ENCODE peak calls at places on chromosomes 11 and 22, in eight cellular contexts. One of them, this sample, is unnamed.

GRCh38 chr11:10366568-10367331 is 61.9 kb downstream of the ADM start:
- DNase-seq in stimulated activated CD4-positive, alpha-beta T cell treated with anti-CD3 and anti-CD28 coated beads, Interleukin-1b, Interleukin-23, amount 100 ng/mL, for 48 hours: peak; percentile 72
- DNase-seq in esophagus muscularis mucosa: peak; percentile 96
- DNase-seq in amniotic stem cell: peak; percentile 82
- DNase-seq in posterior cingulate gyrus: no peak
- DNase-seq in EH: peak; percentile 91
- DNase-seq in MCF 10A: peak; percentile 89
- DNase-seq in Calu3: peak; percentile 88
- DNase-seq in this sample: peak; percentile 86

GRCh38 chr11:131622193-131622592 is 251.8 kb downstream of the NTM start:
- DNase-seq in stimulated activated CD4-positive, alpha-beta T cell treated with anti-CD3 and anti-CD28 coated beads, Interleukin-1b, Interleukin-23, amount 100 ng/mL, for 48 hours: no peak
- DNase-seq in esophagus muscularis mucosa: no peak
- DNase-seq in amniotic stem cell: no peak
- DNase-seq in posterior cingulate gyrus: peak; percentile 82
- DNase-seq in EH: no peak
- DNase-seq in MCF 10A: no peak
- DNase-seq in Calu3: no peak
- DNase-seq in this sample: no peak

GRCh38 chr22:30328466-30329049 is 1.8 kb upstream of the TBC1D10A start:
- DNase-seq in stimulated activated CD4-positive, alpha-beta T cell treated with anti-CD3 and anti-CD28 coated beads, Interleukin-1b, Interleukin-23, amount 100 ng/mL, for 48 hours: no peak
- DNase-seq in esophagus muscularis mucosa: no peak
- DNase-seq in amniotic stem cell: no peak
- DNase-seq in posterior cingulate gyrus: peak; percentile 13
- DNase-seq in EH: peak; percentile 67
- DNase-seq in MCF 10A: no peak
- DNase-seq in Calu3: no peak
- DNase-seq in this sample: peak; percentile 51

GRCh38 chr11:18384157-18384641 is 10.2 kb upstream of the LDHA start:
- DNase-seq in stimulated activated CD4-positive, alpha-beta T cell treated with anti-CD3 and anti-CD28 coated beads, Interleukin-1b, Interleukin-23, amount 100 ng/mL, for 48 hours: peak; percentile 10
- DNase-seq in esophagus muscularis mucosa: no peak
- DNase-seq in amniotic stem cell: no peak
- DNase-seq in posterior cingulate gyrus: no peak
- DNase-seq in EH: peak; percentile 96
- DNase-seq in MCF 10A: peak; percentile 95
- DNase-seq in Calu3: peak; percentile 66
- DNase-seq in this sample: peak; percentile 77

GRCh38 chr22:37019309-37020191 is at the start of the genes MPST and TST:
- DNase-seq in stimulated activated CD4-positive, alpha-beta T cell treated with anti-CD3 and anti-CD28 coated beads, Interleukin-1b, Interleukin-23, amount 100 ng/mL, for 48 hours: peak; percentile 18
- DNase-seq in esophagus muscularis mucosa: no peak
- DNase-seq in amniotic stem cell: peak; percentile 54
- DNase-seq in posterior cingulate gyrus: peak; percentile 94
- DNase-seq in EH: peak; percentile 75
- DNase-seq in MCF 10A: peak; percentile 62
- DNase-seq in Calu3: peak; percentile 75
- DNase-seq in this sample: peak; percentile 90

GRCh38 chr22:21457023-21457787 is 10.0 kb upstream of the TMEM191C start:
- DNase-seq in stimulated activated CD4-positive, alpha-beta T cell treated with anti-CD3 and anti-CD28 coated beads, Interleukin-1b, Interleukin-23, amount 100 ng/mL, for 48 hours: no peak
- DNase-seq in esophagus muscularis mucosa: no peak
- DNase-seq in amniotic stem cell: no peak
- DNase-seq in posterior cingulate gyrus: peak; percentile 55
- DNase-seq in EH: no peak
- DNase-seq in MCF 10A: peak; percentile 43
- DNase-seq in Calu3: no peak
- DNase-seq in this sample: no peak

GRCh38 chr11:45180158-45180887 is 33.9 kb downstream of the PRDM11 start:
- DNase-seq in stimulated activated CD4-positive, alpha-beta T cell treated with anti-CD3 and anti-CD28 coated beads, Interleukin-1b, Interleukin-23, amount 100 ng/mL, for 48 hours: no peak
- DNase-seq in esophagus muscularis mucosa: no peak
- DNase-seq in amniotic stem cell: peak; percentile 59
- DNase-seq in posterior cingulate gyrus: no peak
- DNase-seq in EH: peak; percentile 58
- DNase-seq in MCF 10A: peak; percentile 48
- DNase-seq in Calu3: peak; percentile 81
- DNase-seq in this sample: peak; percentile 87

GRCh38 chr11:107563702-107564101 is 1.8 kb downstream of the ALKBH8 start:
- DNase-seq in stimulated activated CD4-positive, alpha-beta T cell treated with anti-CD3 and anti-CD28 coated beads, Interleukin-1b, Interleukin-23, amount 100 ng/mL, for 48 hours: no peak
- DNase-seq in esophagus muscularis mucosa: no peak
- DNase-seq in amniotic stem cell: no peak
- DNase-seq in posterior cingulate gyrus: no peak
- DNase-seq in EH: peak; percentile 74
- DNase-seq in MCF 10A: peak; percentile 57
- DNase-seq in Calu3: peak; percentile 28
- DNase-seq in this sample: peak; percentile 71

GRCh38 chr22:46336119-46337078 is 885 bp downstream of the TRMU start:
- DNase-seq in stimulated activated CD4-positive, alpha-beta T cell treated with anti-CD3 and anti-CD28 coated beads, Interleukin-1b, Interleukin-23, amount 100 ng/mL, for 48 hours: peak; percentile 27
- DNase-seq in esophagus muscularis mucosa: no peak
- DNase-seq in amniotic stem cell: no peak
- DNase-seq in posterior cingulate gyrus: peak; percentile 86
- DNase-seq in EH: peak; percentile 37
- DNase-seq in MCF 10A: peak; percentile 24
- DNase-seq in Calu3: no peak
- DNase-seq in this sample: peak; percentile 44

GRCh38 chr11:65503606-65503922 is 4.7 kb downstream of the MALAT1 start:
- DNase-seq in stimulated activated CD4-positive, alpha-beta T cell treated with anti-CD3 and anti-CD28 coated beads, Interleukin-1b, Interleukin-23, amount 100 ng/mL, for 48 hours: no peak
- DNase-seq in esophagus muscularis mucosa: no peak
- DNase-seq in amniotic stem cell: no peak
- DNase-seq in posterior cingulate gyrus: no peak
- DNase-seq in EH: peak; percentile 41
- DNase-seq in MCF 10A: no peak
- DNase-seq in Calu3: no peak
- DNase-seq in this sample: peak; percentile 50

GRCh38 chr11:102810943-102811528 is 13.1 kb upstream of the MMP1 start:
- DNase-seq in stimulated activated CD4-positive, alpha-beta T cell treated with anti-CD3 and anti-CD28 coated beads, Interleukin-1b, Interleukin-23, amount 100 ng/mL, for 48 hours: no peak
- DNase-seq in esophagus muscularis mucosa: no peak
- DNase-seq in amniotic stem cell: no peak
- DNase-seq in posterior cingulate gyrus: no peak
- DNase-seq in EH: peak; percentile 50
- DNase-seq in MCF 10A: peak; percentile 55
- DNase-seq in Calu3: no peak
- DNase-seq in this sample: peak; percentile 55

GRCh38 chr11:101848262-101848661 is 66.5 kb upstream of the CEP126 start:
- DNase-seq in stimulated activated CD4-positive, alpha-beta T cell treated with anti-CD3 and anti-CD28 coated beads, Interleukin-1b, Interleukin-23, amount 100 ng/mL, for 48 hours: no peak
- DNase-seq in esophagus muscularis mucosa: no peak
- DNase-seq in amniotic stem cell: peak; percentile 12
- DNase-seq in posterior cingulate gyrus: no peak
- DNase-seq in EH: peak; percentile 37
- DNase-seq in MCF 10A: peak; percentile 43
- DNase-seq in Calu3: no peak
- DNase-seq in this sample: peak; percentile 30

GRCh38 chr11:8098879-8099278 is 17.9 kb downstream of the TUB start:
- DNase-seq in stimulated activated CD4-positive, alpha-beta T cell treated with anti-CD3 and anti-CD28 coated beads, Interleukin-1b, Interleukin-23, amount 100 ng/mL, for 48 hours: no peak
- DNase-seq in esophagus muscularis mucosa: no peak
- DNase-seq in amniotic stem cell: no peak
- DNase-seq in posterior cingulate gyrus: no peak
- DNase-seq in EH: peak; percentile 48
- DNase-seq in MCF 10A: no peak
- DNase-seq in Calu3: no peak
- DNase-seq in this sample: no peak

GRCh38 chr11:57325735-57326048 is 940 bp upstream of the TNKS1BP1 start:
- DNase-seq in stimulated activated CD4-positive, alpha-beta T cell treated with anti-CD3 and anti-CD28 coated beads, Interleukin-1b, Interleukin-23, amount 100 ng/mL, for 48 hours: no peak
- DNase-seq in esophagus muscularis mucosa: no peak
- DNase-seq in amniotic stem cell: no peak
- DNase-seq in posterior cingulate gyrus: no peak
- DNase-seq in EH: no peak
- DNase-seq in MCF 10A: no peak
- DNase-seq in Calu3: no peak
- DNase-seq in this sample: no peak

GRCh38 chr11:83007909-83008580 is 63.7 kb downstream of the RAB30 start:
- DNase-seq in stimulated activated CD4-positive, alpha-beta T cell treated with anti-CD3 and anti-CD28 coated beads, Interleukin-1b, Interleukin-23, amount 100 ng/mL, for 48 hours: no peak
- DNase-seq in esophagus muscularis mucosa: no peak
- DNase-seq in amniotic stem cell: no peak
- DNase-seq in posterior cingulate gyrus: no peak
- DNase-seq in EH: no peak
- DNase-seq in MCF 10A: no peak
- DNase-seq in Calu3: peak; percentile 6
- DNase-seq in this sample: no peak

GRCh38 chr11:93529707-93530467 is 13.3 kb downstream of the SMCO4 start:
- DNase-seq in stimulated activated CD4-positive, alpha-beta T cell treated with anti-CD3 and anti-CD28 coated beads, Interleukin-1b, Interleukin-23, amount 100 ng/mL, for 48 hours: no peak
- DNase-seq in esophagus muscularis mucosa: no peak
- DNase-seq in amniotic stem cell: no peak
- DNase-seq in posterior cingulate gyrus: no peak
- DNase-seq in EH: peak; percentile 18
- DNase-seq in MCF 10A: no peak
- DNase-seq in Calu3: no peak
- DNase-seq in this sample: peak; percentile 22

GRCh38 chr11:73980001-73980960 is 2.4 kb downstream of the UCP2 start:
- DNase-seq in stimulated activated CD4-positive, alpha-beta T cell treated with anti-CD3 and anti-CD28 coated beads, Interleukin-1b, Interleukin-23, amount 100 ng/mL, for 48 hours: peak; percentile 76
- DNase-seq in esophagus muscularis mucosa: no peak
- DNase-seq in amniotic stem cell: no peak
- DNase-seq in posterior cingulate gyrus: peak; percentile 61
- DNase-seq in EH: peak; percentile 52
- DNase-seq in MCF 10A: no peak
- DNase-seq in Calu3: peak; percentile 28
- DNase-seq in this sample: no peak

GRCh38 chr11:44597358-44598009 is 32.0 kb downstream of the CD82 start:
- DNase-seq in stimulated activated CD4-positive, alpha-beta T cell treated with anti-CD3 and anti-CD28 coated beads, Interleukin-1b, Interleukin-23, amount 100 ng/mL, for 48 hours: no peak
- DNase-seq in esophagus muscularis mucosa: no peak
- DNase-seq in amniotic stem cell: no peak
- DNase-seq in posterior cingulate gyrus: no peak
- DNase-seq in EH: no peak
- DNase-seq in MCF 10A: no peak
- DNase-seq in Calu3: no peak
- DNase-seq in this sample: no peak

GRCh38 chr11:58856806-58857205 is 12.3 kb upstream of the GLYATL2 start:
- DNase-seq in stimulated activated CD4-positive, alpha-beta T cell treated with anti-CD3 and anti-CD28 coated beads, Interleukin-1b, Interleukin-23, amount 100 ng/mL, for 48 hours: no peak
- DNase-seq in esophagus muscularis mucosa: no peak
- DNase-seq in amniotic stem cell: no peak
- DNase-seq in posterior cingulate gyrus: no peak
- DNase-seq in EH: no peak
- DNase-seq in MCF 10A: no peak
- DNase-seq in Calu3: no peak
- DNase-seq in this sample: no peak

GRCh38 chr22:44261861-44262595 is 50.7 kb downstream of the SHISAL1 start:
- DNase-seq in stimulated activated CD4-positive, alpha-beta T cell treated with anti-CD3 and anti-CD28 coated beads, Interleukin-1b, Interleukin-23, amount 100 ng/mL, for 48 hours: no peak
- DNase-seq in esophagus muscularis mucosa: no peak
- DNase-seq in amniotic stem cell: no peak
- DNase-seq in posterior cingulate gyrus: no peak
- DNase-seq in EH: no peak
- DNase-seq in MCF 10A: no peak
- DNase-seq in Calu3: no peak
- DNase-seq in this sample: no peak

GRCh38 chr11:71311928-71312510 is 59.6 kb upstream of the SHANK2 start:
- DNase-seq in stimulated activated CD4-positive, alpha-beta T cell treated with anti-CD3 and anti-CD28 coated beads, Interleukin-1b, Interleukin-23, amount 100 ng/mL, for 48 hours: no peak
- DNase-seq in esophagus muscularis mucosa: peak; percentile 91
- DNase-seq in amniotic stem cell: no peak
- DNase-seq in posterior cingulate gyrus: no peak
- DNase-seq in EH: no peak
- DNase-seq in MCF 10A: no peak
- DNase-seq in Calu3: no peak
- DNase-seq in this sample: no peak

GRCh38 chr11:7514099-7514725 is 413 bp downstream of the PPFIBP2 start:
- DNase-seq in stimulated activated CD4-positive, alpha-beta T cell treated with anti-CD3 and anti-CD28 coated beads, Interleukin-1b, Interleukin-23, amount 100 ng/mL, for 48 hours: peak; percentile 22
- DNase-seq in esophagus muscularis mucosa: no peak
- DNase-seq in amniotic stem cell: no peak
- DNase-seq in posterior cingulate gyrus: peak; percentile 87
- DNase-seq in EH: no peak
- DNase-seq in MCF 10A: no peak
- DNase-seq in Calu3: peak; percentile 8
- DNase-seq in this sample: peak; percentile 26